ENCODE peak calls at places on chromosome 11, in seven cellular contexts. I is PC-3, O is MM.1S, V is OCI-LY7, L is GM23248, J is HCT116, E is GM23338. R is an unnamed sample.
A peak's percentile ranks its signal among the peaks of the same experiment; 100 is the strongest.

GRCh38 chr11:63567044-63567840 is 4.1 kb upstream of the PLAAT2 start:
- DNase-seq in V (peak; percentile 85), O (peak; percentile 73), I (peak; percentile 97), E (peak; percentile 49), J (peak; percentile 68), L (peak; percentile 90), R (peak; percentile 96)

GRCh38 chr11:124884869-124885479 is 12.7 kb downstream of the ROBO4 start:
- DNase-seq in L (no peak), J (no peak), I (no peak), E (no peak), V (no peak), O (no peak), R (no peak)

GRCh38 chr11:69954756-69955155 is 123.4 kb upstream of the ANO1 start:
- DNase-seq in I (no peak), L (no peak), O (no peak), V (no peak), E (no peak), J (no peak), R (no peak)

GRCh38 chr11:61973603-61974162 is 6.2 kb upstream of the FTH1 start:
- DNase-seq in I (no peak), L (no peak), E (no peak), V (no peak), J (no peak), O (no peak), R (no peak)

GRCh38 chr11:31974737-31975136 is 116.1 kb upstream of the RCN1 start:
- DNase-seq in I (peak; percentile 95), L (peak; percentile 97), O (no peak), J (peak; percentile 12), E (no peak), V (no peak), R (peak; percentile 65)

GRCh38 chr11:93344855-93345333 is 14.4 kb downstream of the DEUP1 start:
- DNase-seq in L (no peak), J (no peak), O (no peak), E (no peak), I (no peak), V (no peak), R (no peak)

GRCh38 chr11:37770145-37770544 is 1172.1 kb upstream of the RAG2 start:
- DNase-seq in J (no peak), L (no peak), O (no peak), I (peak; percentile 50), E (no peak), V (no peak), R (no peak)

GRCh38 chr11:119643212-119643877 is 85.7 kb downstream of the NECTIN1 start:
- DNase-seq in J (no peak), V (no peak), O (no peak), E (no peak), L (no peak), I (no peak), R (no peak)

GRCh38 chr11:31887180-31887579 is 76.1 kb upstream of the PAX6 start:
- DNase-seq in J (peak; percentile 18), E (peak; percentile 83), O (no peak), I (peak; percentile 34), V (no peak), L (no peak), R (no peak)

GRCh38 chr11:65311197-65311631 is 3.5 kb upstream of the CDC42EP2 start:
- DNase-seq in J (no peak), L (no peak), V (no peak), I (peak; percentile 70), E (no peak), O (no peak), R (peak; percentile 94)

GRCh38 chr11:65553301-65554001 is 4.7 kb downstream of the LTBP3 start:
- DNase-seq in J (no peak), V (peak; percentile 67), O (peak; percentile 90), E (peak; percentile 85), I (no peak), L (no peak), R (peak; percentile 93)

GRCh38 chr11:2893021-2893528 is 7.5 kb upstream of the CDKN1C start:
- DNase-seq in E (no peak), I (no peak), J (no peak), L (no peak), V (no peak), O (no peak), R (no peak)

GRCh38 chr11:2893935-2894334 is 8.4 kb upstream of the CDKN1C start:
- DNase-seq in O (no peak), E (no peak), I (no peak), L (no peak), J (no peak), V (no peak), R (no peak)

GRCh38 chr11:2891901-2892214 is 6.3 kb upstream of the CDKN1C start:
- DNase-seq in V (no peak), O (no peak), I (no peak), J (no peak), L (no peak), E (no peak), R (no peak)

GRCh38 chr11:2891291-2891690 is 5.7 kb upstream of the CDKN1C start:
- DNase-seq in V (no peak), L (no peak), I (no peak), O (no peak), J (no peak), E (peak; percentile 53), R (no peak)

GRCh38 chr11:2892215-2893020 is 6.8 kb upstream of the CDKN1C start:
- DNase-seq in J (no peak), E (peak; percentile 88), V (peak; percentile 71), I (peak; percentile 59), L (peak; percentile 55), O (peak; percentile 53), R (peak; percentile 50)
- H3K4me3 ChIP-seq in J (peak overlapping the region; percentile 50), E (peak overlapping the region; percentile 60), V (peak overlapping the region; percentile 41), I (peak overlapping the region; percentile 63), L (peak overlapping the region; percentile 68), O (peak overlapping the region; percentile 49), R (peak overlapping the region; percentile 62)

GRCh38 chr11:77775941-77776340 is 44.6 kb downstream of the RSF1 start:
- DNase-seq in O (no peak), I (no peak), J (no peak), L (no peak), V (no peak), E (no peak), R (no peak)
- H3K9me2 ChIP-seq in O (no peaks in the 10 kb centered on the region), I (no peaks in the 10 kb centered on the region), J (no peaks in the 10 kb centered on the region), L (no peaks in the 10 kb centered on the region), V (no peaks in the 10 kb centered on the region), E (no peaks in the 10 kb centered on the region), R (no peaks in the 10 kb centered on the region)

DNA sequence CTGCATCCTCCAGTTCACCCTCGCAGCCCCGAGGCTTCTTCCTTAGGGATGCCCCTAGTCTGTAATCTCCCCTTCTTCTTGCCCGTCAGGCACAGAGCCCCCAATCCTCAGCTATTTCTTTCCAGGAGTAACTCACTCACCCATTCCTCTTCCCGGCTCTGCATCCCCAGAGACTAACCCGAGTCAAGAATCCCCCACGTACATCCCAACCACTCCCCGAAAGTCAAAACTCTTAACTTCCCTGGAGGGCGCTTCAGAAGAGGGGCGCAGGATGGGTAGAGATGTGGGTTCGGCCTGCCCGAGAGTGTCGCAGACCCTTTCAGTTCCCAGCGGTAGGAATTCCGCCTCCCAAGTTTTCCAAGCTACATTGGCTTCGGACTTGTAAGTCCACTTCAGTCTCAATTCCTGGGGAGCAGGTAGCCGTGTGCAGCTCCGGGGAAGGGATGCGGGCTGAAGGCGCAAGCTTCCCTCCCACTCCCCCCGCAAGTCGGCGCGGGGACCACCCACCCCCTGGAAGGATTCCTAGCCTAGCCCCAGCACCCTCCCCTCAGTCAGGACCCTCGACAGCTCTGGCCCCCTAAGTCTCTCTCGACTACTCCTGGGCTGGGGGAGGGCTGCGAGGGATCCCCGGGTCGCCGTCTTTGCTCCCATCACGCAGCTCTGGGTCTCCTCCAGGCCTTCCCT is 871 bp downstream of the BDNF start:
- DNase-seq in J (no peak), E (peak; percentile 72), L (peak; percentile 61), I (peak; percentile 50), V (no peak), O (no peak), R (peak; percentile 10)
- H2AFZ ChIP-seq in J (no peak overlapping the region), E (peak overlapping the region; percentile 40), L (peak overlapping the region; percentile 66), I (peak overlapping the region; percentile 83), V (no peak overlapping the region), O (peak overlapping the region; percentile 85), R (peak overlapping the region; percentile 91)

DNA sequence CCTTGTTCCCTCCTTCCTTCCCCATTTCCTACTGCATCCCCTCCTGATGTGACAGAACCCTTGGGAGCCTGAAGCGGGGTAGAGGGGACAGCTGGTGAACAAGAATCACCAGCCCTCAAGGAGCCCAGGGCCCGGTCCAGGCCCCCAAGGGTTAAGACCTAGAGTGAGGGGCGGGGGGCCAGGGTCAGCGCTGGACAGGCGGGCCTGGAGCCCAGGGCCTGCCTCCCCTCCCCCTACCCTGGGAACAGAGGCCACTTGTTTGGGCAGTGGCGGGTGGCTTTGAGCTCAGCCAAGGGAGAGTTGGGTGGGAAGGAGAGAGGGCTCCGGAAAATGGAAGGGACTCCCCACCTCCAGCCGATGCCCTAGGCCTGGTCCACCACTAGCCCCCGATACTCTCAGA is 2.1 kb downstream of the ARAP1 start:
- DNase-seq in O (no peak), I (no peak), E (no peak), V (no peak), J (no peak), L (no peak), R (no peak)
- H3K4me3 ChIP-seq in O (no peak overlapping the region), I (no peak overlapping the region), E (no peak overlapping the region), V (no peak overlapping the region), J (no peak overlapping the region), L (no peak overlapping the region), R (peak overlapping the region; percentile 96)

GRCh38 chr11:131762346-131763110 is 392.1 kb downstream of the NTM start:
- DNase-seq in J (no peak), I (no peak), E (no peak), L (no peak), V (no peak), O (no peak), R (no peak)
- H3K9me2 ChIP-seq in J (no peaks in the 10 kb centered on the region), I (no peaks in the 10 kb centered on the region), E (no peaks in the 10 kb centered on the region), L (no peaks in the 10 kb centered on the region), V (no peaks in the 10 kb centered on the region), O (no peaks in the 10 kb centered on the region), R (no peaks in the 10 kb centered on the region)

GRCh38 chr11:59463176-59463575 is 6.4 kb downstream of the OR4D6 start:
- DNase-seq in O (no peak), E (peak; percentile 15), V (no peak), L (peak; percentile 69), J (no peak), I (peak; percentile 25), R (no peak)
- H2AFZ ChIP-seq in O (no peak overlapping the region), E (peak overlapping the region; percentile 33), V (no peak overlapping the region), L (no peak overlapping the region), J (no peak overlapping the region), I (no peak overlapping the region), R (no peak overlapping the region)

R was measured in PC-9.